ENCODE peak calls at places on chromosomes 11 and 22, in seven cellular contexts. One of them, this sample, is unnamed.
A peak's percentile ranks its signal among the peaks of the same experiment; 100 is the strongest.

GRCh38 chr22:39456262-39457046 is at the start of gene MGAT3:
- DNase-seq in hepatocyte: no peak
- DNase-seq in CD4-positive, alpha-beta T cell: no peak
- DNase-seq in ovary: no peak
- DNase-seq in astrocyte: no peak
- DNase-seq in colonic mucosa: no peak
- DNase-seq in stomach: no peak
- DNase-seq in this sample: no peak

GRCh38 chr22:45448431-45448830 is 34.9 kb downstream of the RIBC2 start:
- DNase-seq in hepatocyte: no peak
- DNase-seq in CD4-positive, alpha-beta T cell: no peak
- DNase-seq in ovary: peak; percentile 78
- DNase-seq in astrocyte: no peak
- DNase-seq in colonic mucosa: peak; percentile 55
- DNase-seq in stomach: no peak
- DNase-seq in this sample: no peak

GRCh38 chr22:41656515-41656914 is 32.2 kb downstream of the SNU13 start:
- DNase-seq in hepatocyte: peak; percentile 16
- DNase-seq in CD4-positive, alpha-beta T cell: no peak
- DNase-seq in ovary: no peak
- DNase-seq in astrocyte: no peak
- DNase-seq in colonic mucosa: no peak
- DNase-seq in stomach: no peak
- DNase-seq in this sample: no peak

GRCh38 chr22:21860640-21861039 is 6.8 kb downstream of the MAPK1 start:
- DNase-seq in hepatocyte: no peak
- DNase-seq in CD4-positive, alpha-beta T cell: no peak
- DNase-seq in ovary: no peak
- DNase-seq in astrocyte: no peak
- DNase-seq in colonic mucosa: no peak
- DNase-seq in stomach: no peak
- DNase-seq in this sample: no peak

GRCh38 chr22:19959587-19960490 is 18.2 kb upstream of the TXNRD2 start:
- DNase-seq in hepatocyte: no peak
- DNase-seq in CD4-positive, alpha-beta T cell: no peak
- DNase-seq in ovary: no peak
- DNase-seq in astrocyte: no peak
- DNase-seq in colonic mucosa: no peak
- DNase-seq in stomach: no peak
- DNase-seq in this sample: no peak

GRCh38 chr11:102010776-102011500 is 36.3 kb upstream of the CFAP300 start:
- DNase-seq in hepatocyte: peak; percentile 89
- DNase-seq in CD4-positive, alpha-beta T cell: no peak
- DNase-seq in ovary: no peak
- DNase-seq in astrocyte: peak; percentile 83
- DNase-seq in colonic mucosa: peak; percentile 76
- DNase-seq in stomach: peak; percentile 67
- DNase-seq in this sample: no peak

GRCh38 chr22:43110927-43111623 is 525 bp downstream of the BIK start:
- DNase-seq in hepatocyte: peak; percentile 69
- DNase-seq in CD4-positive, alpha-beta T cell: peak; percentile 59
- DNase-seq in ovary: peak; percentile 50
- DNase-seq in astrocyte: no peak
- DNase-seq in colonic mucosa: peak; percentile 50
- DNase-seq in stomach: peak; percentile 76
- DNase-seq in this sample: peak; percentile 36

GRCh38 chr11:7537260-7537659 is 23.5 kb downstream of the PPFIBP2 start:
- DNase-seq in hepatocyte: no peak
- DNase-seq in CD4-positive, alpha-beta T cell: no peak
- DNase-seq in ovary: no peak
- DNase-seq in astrocyte: no peak
- DNase-seq in colonic mucosa: no peak
- DNase-seq in stomach: no peak
- DNase-seq in this sample: no peak

GRCh38 chr11:82829101-82829500 is 71.1 kb downstream of the PRCP start:
- DNase-seq in hepatocyte: no peak
- DNase-seq in CD4-positive, alpha-beta T cell: no peak
- DNase-seq in ovary: no peak
- DNase-seq in astrocyte: no peak
- DNase-seq in colonic mucosa: no peak
- DNase-seq in stomach: no peak
- DNase-seq in this sample: no peak

GRCh38 chr11:122170815-122171475 is 54.9 kb upstream of the BLID start:
- DNase-seq in hepatocyte: no peak
- DNase-seq in CD4-positive, alpha-beta T cell: no peak
- DNase-seq in ovary: no peak
- DNase-seq in astrocyte: peak; percentile 93
- DNase-seq in colonic mucosa: no peak
- DNase-seq in stomach: no peak
- DNase-seq in this sample: no peak

GRCh38 chr22:19292262-19293230 is 1.0 kb upstream of the CLTCL1 start:
- DNase-seq in hepatocyte: no peak
- DNase-seq in CD4-positive, alpha-beta T cell: no peak
- DNase-seq in ovary: peak; percentile 52
- DNase-seq in astrocyte: no peak
- DNase-seq in colonic mucosa: peak; percentile 28
- DNase-seq in stomach: no peak
- DNase-seq in this sample: no peak

GRCh38 chr22:19970479-19971275 is 29.1 kb upstream of the TXNRD2 start:
- DNase-seq in hepatocyte: peak; percentile 74
- DNase-seq in CD4-positive, alpha-beta T cell: peak; percentile 85
- DNase-seq in ovary: peak; percentile 83
- DNase-seq in astrocyte: no peak
- DNase-seq in colonic mucosa: peak; percentile 69
- DNase-seq in stomach: peak; percentile 74
- DNase-seq in this sample: peak; percentile 71

GRCh38 chr11:71365626-71366025 is 82.6 kb downstream of the DHCR7 start:
- DNase-seq in hepatocyte: no peak
- DNase-seq in CD4-positive, alpha-beta T cell: no peak
- DNase-seq in ovary: no peak
- DNase-seq in astrocyte: no peak
- DNase-seq in colonic mucosa: no peak
- DNase-seq in stomach: no peak
- DNase-seq in this sample: no peak

GRCh38 chr11:128716231-128716630 is 22.4 kb downstream of the FLI1 start:
- DNase-seq in hepatocyte: peak; percentile 38
- DNase-seq in CD4-positive, alpha-beta T cell: no peak
- DNase-seq in ovary: no peak
- DNase-seq in astrocyte: no peak
- DNase-seq in colonic mucosa: no peak
- DNase-seq in stomach: no peak
- DNase-seq in this sample: no peak

GRCh38 chr11:117492578-117493251 is 165.1 kb downstream of the CEP164 start:
- DNase-seq in hepatocyte: no peak
- DNase-seq in CD4-positive, alpha-beta T cell: no peak
- DNase-seq in ovary: no peak
- DNase-seq in astrocyte: no peak
- DNase-seq in colonic mucosa: no peak
- DNase-seq in stomach: no peak
- DNase-seq in this sample: no peak

GRCh38 chr22:49500076-49500460 is 327.6 kb downstream of the BRD1 start:
- DNase-seq in hepatocyte: no peak
- DNase-seq in CD4-positive, alpha-beta T cell: no peak
- DNase-seq in ovary: no peak
- DNase-seq in astrocyte: no peak
- DNase-seq in colonic mucosa: no peak
- DNase-seq in stomach: no peak
- DNase-seq in this sample: no peak

GRCh38 chr11:122746050-122746478 is 90.5 kb downstream of the UBASH3B start:
- DNase-seq in hepatocyte: no peak
- DNase-seq in CD4-positive, alpha-beta T cell: no peak
- DNase-seq in ovary: no peak
- DNase-seq in astrocyte: no peak
- DNase-seq in colonic mucosa: no peak
- DNase-seq in stomach: no peak
- DNase-seq in this sample: peak; percentile 23

GRCh38 chr11:73397468-73398131 is 21.4 kb downstream of the RELT start:
- DNase-seq in hepatocyte: no peak
- DNase-seq in CD4-positive, alpha-beta T cell: no peak
- DNase-seq in ovary: peak; percentile 23
- DNase-seq in astrocyte: no peak
- DNase-seq in colonic mucosa: no peak
- DNase-seq in stomach: no peak
- DNase-seq in this sample: no peak
- H3K9me3 ChIP-seq in hepatocyte: no peaks in the 10 kb centered on the region
- H3K9me3 ChIP-seq in CD4-positive, alpha-beta T cell: no peaks in the 10 kb centered on the region
- H3K9me3 ChIP-seq in ovary: no peaks in the 10 kb centered on the region
- H3K9me3 ChIP-seq in astrocyte: no peaks in the 10 kb centered on the region
- H3K9me3 ChIP-seq in colonic mucosa: no peaks in the 10 kb centered on the region
- H3K9me3 ChIP-seq in stomach: no peaks in the 10 kb centered on the region
- H3K9me3 ChIP-seq in this sample: no peaks in the 10 kb centered on the region

GRCh38 chr11:124754710-124755109 is 2.7 kb upstream of the VSIG2 start:
- DNase-seq in hepatocyte: no peak
- DNase-seq in CD4-positive, alpha-beta T cell: no peak
- DNase-seq in ovary: no peak
- DNase-seq in astrocyte: no peak
- DNase-seq in colonic mucosa: no peak
- DNase-seq in stomach: no peak
- DNase-seq in this sample: no peak

GRCh38 chr11:124757320-124757719 is 4.8 kb downstream of the ESAM start:
- DNase-seq in hepatocyte: no peak
- DNase-seq in CD4-positive, alpha-beta T cell: no peak
- DNase-seq in ovary: no peak
- DNase-seq in astrocyte: no peak
- DNase-seq in colonic mucosa: no peak
- DNase-seq in stomach: no peak
- DNase-seq in this sample: no peak

GRCh38 chr11:124756033-124756752 is 4.1 kb upstream of the VSIG2 start:
- DNase-seq in hepatocyte: no peak
- DNase-seq in CD4-positive, alpha-beta T cell: no peak
- DNase-seq in ovary: no peak
- DNase-seq in astrocyte: no peak
- DNase-seq in colonic mucosa: no peak
- DNase-seq in stomach: no peak
- DNase-seq in this sample: no peak

GRCh38 chr11:124758355-124759267 is 3.5 kb downstream of the ESAM start:
- DNase-seq in hepatocyte: peak; percentile 94
- DNase-seq in CD4-positive, alpha-beta T cell: peak; percentile 73
- DNase-seq in ovary: peak; percentile 70
- DNase-seq in astrocyte: peak; percentile 27
- DNase-seq in colonic mucosa: peak; percentile 94
- DNase-seq in stomach: peak; percentile 88
- DNase-seq in this sample: peak; percentile 54

DNA sequence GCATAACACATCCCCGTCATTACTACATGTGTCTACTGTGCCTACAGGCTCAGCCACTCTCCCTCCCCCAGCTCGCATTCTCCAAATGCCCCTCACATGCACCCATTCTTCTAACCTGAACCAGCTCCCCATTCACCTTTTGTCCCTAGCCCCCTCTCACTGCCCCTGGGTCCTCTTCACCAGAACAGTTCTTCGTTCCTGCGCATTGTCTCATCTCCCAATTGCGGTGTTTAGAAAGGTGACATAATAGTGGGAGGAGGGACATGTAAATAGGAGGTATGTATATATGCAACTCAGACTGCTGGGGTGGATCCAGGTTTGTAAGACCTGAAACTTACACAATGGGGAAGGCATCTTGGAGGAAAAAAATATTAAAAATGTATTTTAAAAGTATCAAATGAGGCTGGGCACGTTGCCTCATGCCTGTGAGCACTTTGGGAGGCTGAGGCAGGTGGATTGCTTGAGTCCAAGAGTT is 4.7 kb upstream of the VSIG2 start:
- DNase-seq in hepatocyte: no peak
- DNase-seq in CD4-positive, alpha-beta T cell: no peak
- DNase-seq in ovary: no peak
- DNase-seq in astrocyte: no peak
- DNase-seq in colonic mucosa: no peak
- DNase-seq in stomach: no peak
- DNase-seq in this sample: no peak
- H3K9me3 ChIP-seq in hepatocyte: no peaks in the 10 kb centered on the region
- H3K9me3 ChIP-seq in CD4-positive, alpha-beta T cell: no peaks in the 10 kb centered on the region
- H3K9me3 ChIP-seq in ovary: no peaks in the 10 kb centered on the region
- H3K9me3 ChIP-seq in astrocyte: no peaks in the 10 kb centered on the region
- H3K9me3 ChIP-seq in colonic mucosa: no peaks in the 10 kb centered on the region
- H3K9me3 ChIP-seq in stomach: no peaks in the 10 kb centered on the region
- H3K9me3 ChIP-seq in this sample: no peaks in the 10 kb centered on the region

GRCh38 chr11:37050311-37050710 is 452.3 kb upstream of the RAG2 start:
- DNase-seq in hepatocyte: no peak
- DNase-seq in CD4-positive, alpha-beta T cell: no peak
- DNase-seq in ovary: no peak
- DNase-seq in astrocyte: no peak
- DNase-seq in colonic mucosa: no peak
- DNase-seq in stomach: no peak
- DNase-seq in this sample: no peak
- H3K9me3 ChIP-seq in hepatocyte: no peaks in the 10 kb centered on the region
- H3K9me3 ChIP-seq in CD4-positive, alpha-beta T cell: no peaks in the 10 kb centered on the region
- H3K9me3 ChIP-seq in ovary: no peaks in the 10 kb centered on the region
- H3K9me3 ChIP-seq in astrocyte: no peaks in the 10 kb centered on the region
- H3K9me3 ChIP-seq in colonic mucosa: no peaks in the 10 kb centered on the region
- H3K9me3 ChIP-seq in stomach: no peaks in the 10 kb centered on the region
- H3K9me3 ChIP-seq in this sample: no peaks in the 10 kb centered on the region

GRCh38 chr22:48453171-48453570 is 1374.5 kb downstream of the BRD1 start:
- DNase-seq in hepatocyte: no peak
- DNase-seq in CD4-positive, alpha-beta T cell: no peak
- DNase-seq in ovary: peak; percentile 12
- DNase-seq in astrocyte: no peak
- DNase-seq in colonic mucosa: no peak
- DNase-seq in stomach: no peak
- DNase-seq in this sample: no peak

GRCh38 chr22:48456449-48456848 is 1371.2 kb downstream of the BRD1 start:
- DNase-seq in hepatocyte: no peak
- DNase-seq in CD4-positive, alpha-beta T cell: no peak
- DNase-seq in ovary: no peak
- DNase-seq in astrocyte: no peak
- DNase-seq in colonic mucosa: no peak
- DNase-seq in stomach: no peak
- DNase-seq in this sample: no peak

GRCh38 chr22:48451891-48452290 is 1375.8 kb downstream of the BRD1 start:
- DNase-seq in hepatocyte: no peak
- DNase-seq in CD4-positive, alpha-beta T cell: no peak
- DNase-seq in ovary: peak; percentile 16
- DNase-seq in astrocyte: no peak
- DNase-seq in colonic mucosa: no peak
- DNase-seq in stomach: no peak
- DNase-seq in this sample: no peak

GRCh38 chr22:48452766-48453165 is 1374.9 kb downstream of the BRD1 start:
- DNase-seq in hepatocyte: no peak
- DNase-seq in CD4-positive, alpha-beta T cell: no peak
- DNase-seq in ovary: no peak
- DNase-seq in astrocyte: no peak
- DNase-seq in colonic mucosa: no peak
- DNase-seq in stomach: no peak
- DNase-seq in this sample: no peak

GRCh38 chr22:48453751-48454485 is 1373.8 kb downstream of the BRD1 start:
- DNase-seq in hepatocyte: no peak
- DNase-seq in CD4-positive, alpha-beta T cell: no peak
- DNase-seq in ovary: peak; percentile 12
- DNase-seq in astrocyte: no peak
- DNase-seq in colonic mucosa: no peak
- DNase-seq in stomach: no peak
- DNase-seq in this sample: no peak
- H3K9me3 ChIP-seq in hepatocyte: no peaks in the 10 kb centered on the region
- H3K9me3 ChIP-seq in CD4-positive, alpha-beta T cell: no peaks in the 10 kb centered on the region
- H3K9me3 ChIP-seq in ovary: no peaks in the 10 kb centered on the region
- H3K9me3 ChIP-seq in astrocyte: no peaks in the 10 kb centered on the region
- H3K9me3 ChIP-seq in colonic mucosa: no peaks in the 10 kb centered on the region
- H3K9me3 ChIP-seq in stomach: no peaks in the 10 kb centered on the region
- H3K9me3 ChIP-seq in this sample: no peaks in the 10 kb centered on the region

This sample was measured in CD4-positive, CD25-positive, alpha-beta regulatory T cell.